ENCODE peak calls at places on chromosome 17, in ten cellular contexts. One of them, this sample, is unnamed.

GRCh38 chr17:66652840-66653507 is 181.9 kb upstream of the CACNG5 start:
- DNase-seq in heart left ventricle: no peak
- DNase-seq in pancreas: no peak
- DNase-seq in cardiac muscle cell: no peak
- DNase-seq in astrocyte of the spinal cord: no peak
- DNase-seq in IMR-90: peak
- DNase-seq in body of pancreas: no peak
- DNase-seq in cardiac fibroblast: no peak
- DNase-seq in esophagus squamous epithelium: no peak
- DNase-seq in Peyer's patch: no peak
- DNase-seq in this sample: no peak

GRCh38 chr17:82180776-82181528 is 31.7 kb downstream of the CCDC57 start:
- DNase-seq in astrocyte of the spinal cord: no peak
- DNase-seq in pancreas: peak
- DNase-seq in esophagus squamous epithelium: no peak
- DNase-seq in heart left ventricle: no peak
- DNase-seq in body of pancreas: peak
- DNase-seq in cardiac muscle cell: no peak
- DNase-seq in Peyer's patch: no peak
- DNase-seq in cardiac fibroblast: no peak
- DNase-seq in IMR-90: no peak
- DNase-seq in this sample: no peak

GRCh38 chr17:48596735-48597491 is 3.3 kb upstream of the HOXB5 start:
- DNase-seq in Peyer's patch: no peak
- DNase-seq in IMR-90: peak
- DNase-seq in pancreas: no peak
- DNase-seq in cardiac muscle cell: no peak
- DNase-seq in esophagus squamous epithelium: no peak
- DNase-seq in cardiac fibroblast: no peak
- DNase-seq in body of pancreas: no peak
- DNase-seq in astrocyte of the spinal cord: peak
- DNase-seq in heart left ventricle: no peak
- DNase-seq in this sample: no peak

GRCh38 chr17:78818932-78819331 is 21.7 kb downstream of the USP36 start:
- DNase-seq in Peyer's patch: no peak
- DNase-seq in cardiac fibroblast: peak
- DNase-seq in esophagus squamous epithelium: no peak
- DNase-seq in body of pancreas: no peak
- DNase-seq in astrocyte of the spinal cord: no peak
- DNase-seq in pancreas: peak
- DNase-seq in IMR-90: no peak
- DNase-seq in cardiac muscle cell: peak
- DNase-seq in heart left ventricle: no peak
- DNase-seq in this sample: no peak

GRCh38 chr17:4368341-4368740 is 1.9 kb upstream of the UBE2G1 start:
- DNase-seq in cardiac muscle cell: no peak
- DNase-seq in pancreas: no peak
- DNase-seq in cardiac fibroblast: no peak
- DNase-seq in astrocyte of the spinal cord: no peak
- DNase-seq in IMR-90: no peak
- DNase-seq in esophagus squamous epithelium: no peak
- DNase-seq in body of pancreas: no peak
- DNase-seq in heart left ventricle: no peak
- DNase-seq in Peyer's patch: no peak
- DNase-seq in this sample: no peak

GRCh38 chr17:79919164-79919585 is 79.9 kb upstream of the CBX4 start:
- DNase-seq in heart left ventricle: peak
- DNase-seq in cardiac muscle cell: no peak
- DNase-seq in body of pancreas: peak
- DNase-seq in astrocyte of the spinal cord: peak
- DNase-seq in IMR-90: no peak
- DNase-seq in Peyer's patch: peak
- DNase-seq in pancreas: peak
- DNase-seq in cardiac fibroblast: peak
- DNase-seq in esophagus squamous epithelium: no peak
- DNase-seq in this sample: peak

GRCh38 chr17:17051791-17052461 is 9.7 kb downstream of the MPRIP start:
- DNase-seq in Peyer's patch: peak
- DNase-seq in esophagus squamous epithelium: no peak
- DNase-seq in astrocyte of the spinal cord: no peak
- DNase-seq in body of pancreas: peak
- DNase-seq in IMR-90: peak
- DNase-seq in heart left ventricle: peak
- DNase-seq in cardiac muscle cell: no peak
- DNase-seq in cardiac fibroblast: no peak
- DNase-seq in pancreas: no peak
- DNase-seq in this sample: no peak

GRCh38 chr17:81650951-81651350 is 5.4 kb downstream of the PDE6G start:
- DNase-seq in heart left ventricle: no peak
- DNase-seq in cardiac fibroblast: no peak
- DNase-seq in IMR-90: peak
- DNase-seq in cardiac muscle cell: no peak
- DNase-seq in Peyer's patch: no peak
- DNase-seq in esophagus squamous epithelium: no peak
- DNase-seq in pancreas: no peak
- DNase-seq in astrocyte of the spinal cord: no peak
- DNase-seq in body of pancreas: no peak
- DNase-seq in this sample: no peak

GRCh38 chr17:52546493-52546892 is 388.0 kb upstream of the CA10 start:
- DNase-seq in body of pancreas: no peak
- DNase-seq in IMR-90: no peak
- DNase-seq in cardiac fibroblast: no peak
- DNase-seq in esophagus squamous epithelium: no peak
- DNase-seq in astrocyte of the spinal cord: no peak
- DNase-seq in heart left ventricle: no peak
- DNase-seq in cardiac muscle cell: no peak
- DNase-seq in Peyer's patch: no peak
- DNase-seq in pancreas: no peak
- DNase-seq in this sample: no peak

GRCh38 chr17:45895969-45896793 is 1.8 kb downstream of the MAPT start:
- DNase-seq in Peyer's patch: no peak
- DNase-seq in body of pancreas: no peak
- DNase-seq in IMR-90: no peak
- DNase-seq in cardiac muscle cell: no peak
- DNase-seq in heart left ventricle: no peak
- DNase-seq in astrocyte of the spinal cord: peak
- DNase-seq in pancreas: peak
- DNase-seq in cardiac fibroblast: no peak
- DNase-seq in esophagus squamous epithelium: no peak
- DNase-seq in this sample: no peak

GRCh38 chr17:40806131-40806530 is 6.4 kb upstream of the KRT28 start:
- DNase-seq in pancreas: no peak
- DNase-seq in heart left ventricle: no peak
- DNase-seq in Peyer's patch: no peak
- DNase-seq in astrocyte of the spinal cord: no peak
- DNase-seq in cardiac muscle cell: no peak
- DNase-seq in cardiac fibroblast: no peak
- DNase-seq in body of pancreas: no peak
- DNase-seq in esophagus squamous epithelium: no peak
- DNase-seq in IMR-90: no peak
- DNase-seq in this sample: no peak

GRCh38 chr17:48427598-48427997 is 2.4 kb downstream of the SKAP1 start:
- DNase-seq in cardiac muscle cell: no peak
- DNase-seq in cardiac fibroblast: no peak
- DNase-seq in esophagus squamous epithelium: no peak
- DNase-seq in astrocyte of the spinal cord: no peak
- DNase-seq in body of pancreas: no peak
- DNase-seq in pancreas: no peak
- DNase-seq in Peyer's patch: no peak
- DNase-seq in IMR-90: no peak
- DNase-seq in heart left ventricle: no peak
- DNase-seq in this sample: no peak

GRCh38 chr17:8740486-8740885 is 4.2 kb downstream of the CCDC42 start:
- DNase-seq in esophagus squamous epithelium: no peak
- DNase-seq in cardiac muscle cell: no peak
- DNase-seq in IMR-90: no peak
- DNase-seq in body of pancreas: no peak
- DNase-seq in cardiac fibroblast: no peak
- DNase-seq in heart left ventricle: no peak
- DNase-seq in astrocyte of the spinal cord: no peak
- DNase-seq in Peyer's patch: no peak
- DNase-seq in pancreas: no peak
- DNase-seq in this sample: no peak

GRCh38 chr17:40329981-40330794 is 21.2 kb downstream of the RARA start:
- DNase-seq in astrocyte of the spinal cord: no peak
- DNase-seq in IMR-90: no peak
- DNase-seq in Peyer's patch: no peak
- DNase-seq in esophagus squamous epithelium: no peak
- DNase-seq in cardiac fibroblast: no peak
- DNase-seq in pancreas: peak
- DNase-seq in heart left ventricle: peak
- DNase-seq in body of pancreas: peak
- DNase-seq in cardiac muscle cell: no peak
- DNase-seq in this sample: no peak

DNA sequence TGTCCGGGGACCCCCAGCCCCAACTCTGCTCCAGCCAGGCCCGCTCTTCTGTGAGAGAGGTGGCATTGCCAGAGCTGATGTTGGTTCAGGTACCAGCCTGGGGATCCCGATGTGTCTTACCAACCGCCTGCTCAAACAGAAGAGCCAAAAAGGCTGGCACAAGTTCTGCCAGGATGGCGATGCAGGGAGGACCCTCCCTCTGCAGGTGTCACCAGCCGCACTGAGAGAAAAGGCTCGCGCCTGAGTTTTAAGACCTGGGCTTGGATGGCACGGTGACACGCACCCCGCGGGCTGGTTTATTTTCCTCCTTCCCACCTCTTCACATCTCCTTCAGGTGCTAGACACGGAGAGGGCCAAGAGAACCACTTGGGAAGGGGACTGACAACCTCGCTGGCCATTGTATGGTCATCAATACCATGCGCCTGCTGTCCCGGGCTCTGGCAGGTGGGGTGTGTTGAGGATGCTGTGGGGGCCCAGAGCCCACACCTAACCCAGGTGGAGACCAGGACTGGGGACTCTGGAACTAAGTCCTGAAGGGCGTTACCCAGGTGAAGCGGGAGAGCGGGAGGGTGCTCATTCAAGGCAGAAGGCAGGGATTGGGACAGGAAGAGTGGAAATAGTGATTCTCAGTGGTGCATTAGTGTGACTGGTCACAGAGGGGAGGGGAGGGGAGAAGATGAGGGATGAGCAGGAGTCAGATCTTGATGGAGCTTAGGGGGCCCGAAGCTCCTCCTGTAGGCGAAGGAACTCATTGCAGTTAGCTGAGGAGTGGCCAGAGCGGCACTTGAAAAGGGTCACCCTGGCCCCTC is 16.3 kb downstream of the FOXJ1 start:
- DNase-seq in IMR-90: no peak
- DNase-seq in cardiac muscle cell: no peak
- DNase-seq in body of pancreas: no peak
- DNase-seq in cardiac fibroblast: no peak
- DNase-seq in esophagus squamous epithelium: no peak
- DNase-seq in heart left ventricle: no peak
- DNase-seq in Peyer's patch: no peak
- DNase-seq in pancreas: no peak
- DNase-seq in astrocyte of the spinal cord: no peak
- DNase-seq in this sample: no peak
- TF ChIP-seq CTCF in IMR-90: peak
- TF ChIP-seq CTCF in cardiac muscle cell: peak
- TF ChIP-seq CTCF in body of pancreas: no peak
- TF ChIP-seq CTCF in cardiac fibroblast: peak
- TF ChIP-seq CTCF in esophagus squamous epithelium: no peak
- TF ChIP-seq CTCF in heart left ventricle: no peak
- TF ChIP-seq CTCF in Peyer's patch: no peak
- TF ChIP-seq CTCF in pancreas: no peak
- TF ChIP-seq CTCF in astrocyte of the spinal cord: peak
- TF ChIP-seq CTCF in this sample: peak

GRCh38 chr17:42761638-42762037 is 611 bp downstream of the RAMP2 start:
- DNase-seq in Peyer's patch: no peak
- DNase-seq in IMR-90: no peak
- DNase-seq in cardiac fibroblast: no peak
- DNase-seq in astrocyte of the spinal cord: no peak
- DNase-seq in esophagus squamous epithelium: no peak
- DNase-seq in heart left ventricle: no peak
- DNase-seq in cardiac muscle cell: no peak
- DNase-seq in body of pancreas: no peak
- DNase-seq in pancreas: no peak
- DNase-seq in this sample: no peak
- H3K4me3 ChIP-seq in Peyer's patch: peak
- H3K4me3 ChIP-seq in IMR-90: no peak
- H3K4me3 ChIP-seq in cardiac fibroblast: peak
- H3K4me3 ChIP-seq in astrocyte of the spinal cord: peak
- H3K4me3 ChIP-seq in esophagus squamous epithelium: peak
- H3K4me3 ChIP-seq in heart left ventricle: peak
- H3K4me3 ChIP-seq in cardiac muscle cell: no peak
- H3K4me3 ChIP-seq in body of pancreas: no peak
- H3K4me3 ChIP-seq in pancreas: peak
- H3K4me3 ChIP-seq in this sample: peak

DNA sequence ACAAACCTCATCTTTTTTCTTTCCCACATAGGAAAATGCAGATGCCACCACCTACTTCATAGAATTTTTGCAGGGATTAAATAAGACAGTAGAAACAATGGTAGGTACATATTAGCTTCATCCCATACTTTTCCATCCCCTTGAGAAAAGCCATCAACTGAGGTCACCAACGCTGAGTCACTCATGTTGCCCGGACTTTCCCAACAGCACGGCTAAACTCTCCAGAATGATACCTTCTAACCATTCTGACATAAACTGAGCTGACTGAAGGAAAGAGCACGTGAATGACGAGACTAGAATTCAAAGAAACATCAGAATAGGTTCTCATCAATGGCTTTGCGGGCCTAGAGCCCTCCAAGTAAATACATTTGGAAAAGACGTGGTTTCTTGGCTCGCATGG is 146.0 kb upstream of the RCVRN start:
- DNase-seq in esophagus squamous epithelium: no peak
- DNase-seq in pancreas: no peak
- DNase-seq in Peyer's patch: no peak
- DNase-seq in cardiac muscle cell: no peak
- DNase-seq in IMR-90: peak
- DNase-seq in heart left ventricle: no peak
- DNase-seq in astrocyte of the spinal cord: no peak
- DNase-seq in cardiac fibroblast: no peak
- DNase-seq in body of pancreas: no peak
- DNase-seq in this sample: no peak
- TF ChIP-seq CTCF in esophagus squamous epithelium: no peak
- TF ChIP-seq CTCF in pancreas: no peak
- TF ChIP-seq CTCF in Peyer's patch: no peak
- TF ChIP-seq CTCF in cardiac muscle cell: no peak
- TF ChIP-seq CTCF in IMR-90: no peak
- TF ChIP-seq CTCF in heart left ventricle: no peak
- TF ChIP-seq CTCF in astrocyte of the spinal cord: no peak
- TF ChIP-seq CTCF in cardiac fibroblast: no peak
- TF ChIP-seq CTCF in body of pancreas: no peak
- TF ChIP-seq CTCF in this sample: no peak

DNA sequence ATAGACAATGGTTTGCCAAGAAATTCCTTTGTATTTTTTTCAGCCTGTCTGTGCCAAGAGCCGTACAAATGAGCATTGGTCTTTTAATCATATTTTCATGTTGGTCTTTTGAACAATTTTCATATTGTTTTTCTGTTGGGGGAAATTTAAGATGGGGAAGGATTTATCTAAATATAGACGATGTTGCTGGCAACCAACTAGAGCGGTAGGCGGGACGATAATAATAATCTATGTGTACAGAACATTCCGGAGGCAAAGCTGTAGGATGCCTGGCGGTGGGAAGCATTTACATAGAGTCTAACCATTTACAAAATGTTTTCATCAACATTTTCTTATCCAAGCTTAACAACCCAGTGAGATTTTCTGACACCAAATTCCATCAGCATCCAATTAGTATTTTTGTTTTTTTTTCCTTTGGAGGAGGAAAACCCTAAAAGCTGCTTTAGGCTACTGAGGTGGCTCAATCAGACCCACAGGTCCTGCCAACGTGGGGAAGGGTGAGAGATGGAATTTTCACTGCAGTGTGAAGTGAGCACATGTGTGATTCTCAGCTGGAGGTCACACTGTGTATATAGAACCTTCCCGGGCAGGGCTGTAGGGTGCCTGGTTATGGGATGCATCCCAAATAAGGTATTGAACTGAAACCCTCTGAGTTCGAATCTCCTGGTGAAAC is 11.7 kb upstream of the SEC14L1 start:
- DNase-seq in body of pancreas: peak
- DNase-seq in cardiac muscle cell: peak
- DNase-seq in pancreas: no peak
- DNase-seq in astrocyte of the spinal cord: peak
- DNase-seq in IMR-90: no peak
- DNase-seq in esophagus squamous epithelium: no peak
- DNase-seq in cardiac fibroblast: peak
- DNase-seq in heart left ventricle: no peak
- DNase-seq in Peyer's patch: no peak
- DNase-seq in this sample: no peak
- H3K4me3 ChIP-seq in body of pancreas: no peak
- H3K4me3 ChIP-seq in cardiac muscle cell: no peak
- H3K4me3 ChIP-seq in pancreas: no peak
- H3K4me3 ChIP-seq in astrocyte of the spinal cord: no peak
- H3K4me3 ChIP-seq in IMR-90: no peak
- H3K4me3 ChIP-seq in esophagus squamous epithelium: no peak
- H3K4me3 ChIP-seq in cardiac fibroblast: no peak
- H3K4me3 ChIP-seq in heart left ventricle: peak
- H3K4me3 ChIP-seq in Peyer's patch: no peak
- H3K4me3 ChIP-seq in this sample: no peak